ENCODE peak calls at places on chromosomes 2 and 18, in five cellular contexts. One of them, this sample, is unnamed. For H3K27me3, the result is how much of the 10 kb centered on the place peaks cover.

GRCh38 chr2:122843503-122843902 is 1088.1 kb downstream of the TSN start:
- DNase-seq in GM23248: no peak
- DNase-seq in Karpas-422: no peak
- DNase-seq in RWPE2: no peak
- DNase-seq in gastrocnemius medialis: no peak
- DNase-seq in this sample: no peak

GRCh38 chr2:175181877-175182308 is 383 bp upstream of the ATP5MC3 start:
- DNase-seq in GM23248: no peak
- DNase-seq in Karpas-422: no peak
- DNase-seq in RWPE2: no peak
- DNase-seq in gastrocnemius medialis: no peak
- DNase-seq in this sample: no peak

GRCh38 chr2:207484444-207485391 is 45.0 kb upstream of the CREB1 start:
- DNase-seq in GM23248: no peak
- DNase-seq in Karpas-422: peak
- DNase-seq in RWPE2: no peak
- DNase-seq in gastrocnemius medialis: no peak
- DNase-seq in this sample: no peak

GRCh38 chr2:217876253-217876570 is 126.6 kb downstream of the TNS1 start:
- DNase-seq in GM23248: no peak
- DNase-seq in Karpas-422: no peak
- DNase-seq in RWPE2: no peak
- DNase-seq in gastrocnemius medialis: no peak
- DNase-seq in this sample: no peak

GRCh38 chr2:107511970-107512789 is 314.5 kb upstream of the RGPD4 start:
- DNase-seq in GM23248: no peak
- DNase-seq in Karpas-422: no peak
- DNase-seq in RWPE2: no peak
- DNase-seq in gastrocnemius medialis: no peak
- DNase-seq in this sample: no peak

GRCh38 chr2:111246620-111247061 is 125.9 kb downstream of the BCL2L11 start:
- DNase-seq in GM23248: peak
- DNase-seq in Karpas-422: no peak
- DNase-seq in RWPE2: no peak
- DNase-seq in gastrocnemius medialis: no peak
- DNase-seq in this sample: no peak

GRCh38 chr2:241561811-241562210 is 3.3 kb downstream of the BOK start:
- DNase-seq in GM23248: peak
- DNase-seq in Karpas-422: no peak
- DNase-seq in RWPE2: no peak
- DNase-seq in gastrocnemius medialis: no peak
- DNase-seq in this sample: peak

GRCh38 chr18:76524900-76525698 is 30.1 kb upstream of the ZNF516 start:
- DNase-seq in GM23248: peak
- DNase-seq in Karpas-422: no peak
- DNase-seq in RWPE2: no peak
- DNase-seq in gastrocnemius medialis: no peak
- DNase-seq in this sample: peak

GRCh38 chr2:27977623-27978312 is 87.2 kb downstream of the BABAM2 start:
- DNase-seq in GM23248: peak
- DNase-seq in Karpas-422: no peak
- DNase-seq in RWPE2: peak
- DNase-seq in gastrocnemius medialis: peak
- DNase-seq in this sample: no peak

GRCh38 chr2:122875091-122875651 is 1119.7 kb downstream of the TSN start:
- DNase-seq in GM23248: no peak
- DNase-seq in Karpas-422: no peak
- DNase-seq in RWPE2: no peak
- DNase-seq in gastrocnemius medialis: no peak
- DNase-seq in this sample: peak

GRCh38 chr18:70683263-70683662 is 394.4 kb downstream of the SOCS6 start:
- DNase-seq in GM23248: no peak
- DNase-seq in Karpas-422: no peak
- DNase-seq in RWPE2: no peak
- DNase-seq in gastrocnemius medialis: no peak
- DNase-seq in this sample: no peak

GRCh38 chr2:163247151-163247872 is 408.7 kb upstream of the KCNH7 start:
- DNase-seq in GM23248: no peak
- DNase-seq in Karpas-422: no peak
- DNase-seq in RWPE2: no peak
- DNase-seq in gastrocnemius medialis: no peak
- DNase-seq in this sample: peak

GRCh38 chr2:163252199-163252598 is 413.6 kb upstream of the KCNH7 start:
- DNase-seq in GM23248: no peak
- DNase-seq in Karpas-422: no peak
- DNase-seq in RWPE2: no peak
- DNase-seq in gastrocnemius medialis: no peak
- DNase-seq in this sample: no peak

GRCh38 chr2:163246111-163246510 is 407.5 kb upstream of the KCNH7 start:
- DNase-seq in GM23248: no peak
- DNase-seq in Karpas-422: no peak
- DNase-seq in RWPE2: no peak
- DNase-seq in gastrocnemius medialis: no peak
- DNase-seq in this sample: peak

GRCh38 chr2:163248321-163249090 is 409.9 kb upstream of the KCNH7 start:
- DNase-seq in GM23248: no peak
- DNase-seq in Karpas-422: no peak
- DNase-seq in RWPE2: no peak
- DNase-seq in gastrocnemius medialis: no peak
- DNase-seq in this sample: peak
- H3K4me3 ChIP-seq in GM23248: no peak
- H3K4me3 ChIP-seq in Karpas-422: no peak
- H3K4me3 ChIP-seq in RWPE2: no peak
- H3K4me3 ChIP-seq in gastrocnemius medialis: no peak
- H3K4me3 ChIP-seq in this sample: no peak

GRCh38 chr2:10078704-10079191 is 1.5 kb downstream of the CYS1 start:
- DNase-seq in GM23248: no peak
- DNase-seq in Karpas-422: no peak
- DNase-seq in RWPE2: no peak
- DNase-seq in gastrocnemius medialis: no peak
- DNase-seq in this sample: no peak
- H3K27me3 ChIP-seq in GM23248: under half
- H3K27me3 ChIP-seq in Karpas-422: under half
- H3K27me3 ChIP-seq in RWPE2: under half
- H3K27me3 ChIP-seq in gastrocnemius medialis: half or more
- H3K27me3 ChIP-seq in this sample: under half

GRCh38 chr2:235027558-235028214 is 75.9 kb downstream of the SH3BP4 start:
- DNase-seq in GM23248: peak
- DNase-seq in Karpas-422: no peak
- DNase-seq in RWPE2: no peak
- DNase-seq in gastrocnemius medialis: no peak
- DNase-seq in this sample: no peak
- H3K4me3 ChIP-seq in GM23248: peak
- H3K4me3 ChIP-seq in Karpas-422: no peak
- H3K4me3 ChIP-seq in RWPE2: peak
- H3K4me3 ChIP-seq in gastrocnemius medialis: no peak
- H3K4me3 ChIP-seq in this sample: no peak

DNA sequence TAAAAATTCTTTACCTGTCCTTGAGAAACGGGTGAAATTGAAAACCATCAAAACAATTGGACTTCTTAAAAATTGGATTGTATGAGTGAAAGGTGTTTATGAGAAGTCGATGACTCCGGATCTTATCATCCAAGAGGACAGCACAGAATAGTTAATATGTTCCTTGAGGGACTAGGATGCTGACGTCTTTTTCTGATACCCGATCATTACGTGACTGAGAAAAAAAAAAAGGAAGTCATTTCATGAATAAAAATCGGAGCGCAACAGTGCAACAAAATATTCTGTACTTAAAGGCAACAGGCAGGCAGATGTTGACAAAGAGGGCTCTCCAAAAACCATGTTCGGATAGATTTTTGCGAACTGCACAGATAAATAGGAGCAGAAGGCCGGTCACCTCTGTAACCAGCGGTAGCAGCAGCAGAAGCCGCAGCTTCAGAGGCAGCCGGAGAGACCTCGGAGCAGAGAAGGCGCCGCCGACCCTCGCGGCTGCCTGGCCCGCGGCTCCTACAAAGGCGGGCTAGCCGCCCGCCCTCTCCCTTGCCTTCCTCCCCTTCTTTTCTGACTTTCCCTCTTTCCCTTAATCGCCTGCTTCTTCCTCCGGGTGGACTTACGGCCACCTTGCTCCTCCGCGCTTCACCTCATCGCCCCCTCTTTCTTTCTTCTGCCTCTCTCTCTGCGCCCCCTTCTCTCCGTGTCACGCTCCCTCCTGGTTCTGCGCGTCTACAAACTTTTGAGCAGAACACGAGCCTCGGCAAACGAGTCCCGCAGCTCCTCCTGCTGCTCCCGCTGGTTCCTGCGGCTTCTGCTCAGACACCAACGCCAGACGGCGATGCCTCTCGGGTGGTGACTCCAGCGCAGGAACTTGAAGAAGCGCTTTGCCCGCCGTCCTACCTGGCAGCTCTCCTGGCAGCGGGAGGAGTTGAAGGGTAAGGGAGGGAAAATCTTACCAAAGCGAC is at the start of gene ADCYAP1:
- DNase-seq in GM23248: peak
- DNase-seq in Karpas-422: no peak
- DNase-seq in RWPE2: no peak
- DNase-seq in gastrocnemius medialis: no peak
- DNase-seq in this sample: peak
- H3K27me3 ChIP-seq in GM23248: half or more
- H3K27me3 ChIP-seq in Karpas-422: under half
- H3K27me3 ChIP-seq in RWPE2: half or more
- H3K27me3 ChIP-seq in gastrocnemius medialis: half or more
- H3K27me3 ChIP-seq in this sample: half or more

GRCh38 chr18:25962176-25962575 is 128.2 kb downstream of the SS18 start:
- DNase-seq in GM23248: no peak
- DNase-seq in Karpas-422: no peak
- DNase-seq in RWPE2: no peak
- DNase-seq in gastrocnemius medialis: no peak
- DNase-seq in this sample: no peak
- H3K4me3 ChIP-seq in GM23248: no peak
- H3K4me3 ChIP-seq in Karpas-422: no peak
- H3K4me3 ChIP-seq in RWPE2: no peak
- H3K4me3 ChIP-seq in gastrocnemius medialis: no peak
- H3K4me3 ChIP-seq in this sample: no peak

DNA sequence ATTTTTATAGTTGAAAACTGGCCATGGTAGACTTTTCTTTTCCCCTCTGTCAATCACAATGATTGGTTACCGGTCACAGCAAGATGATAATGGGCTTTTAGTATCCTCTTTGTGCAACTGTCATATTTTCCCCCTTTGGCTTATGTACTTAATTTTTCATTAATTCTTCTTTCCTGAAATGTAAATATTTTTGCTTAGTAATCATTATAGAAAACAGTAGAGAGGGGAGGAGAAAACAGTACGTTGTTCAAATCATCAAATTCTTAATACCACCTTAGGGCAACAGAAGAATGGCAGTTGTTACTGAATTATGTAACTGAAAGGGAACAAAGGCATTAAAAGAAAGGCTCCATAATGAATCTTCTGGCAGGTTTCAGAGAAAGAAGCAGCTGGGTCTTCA is 699.0 kb downstream of the METTL4 start:
- DNase-seq in GM23248: no peak
- DNase-seq in Karpas-422: no peak
- DNase-seq in RWPE2: no peak
- DNase-seq in gastrocnemius medialis: no peak
- DNase-seq in this sample: no peak
- H3K27me3 ChIP-seq in GM23248: under half
- H3K27me3 ChIP-seq in Karpas-422: under half
- H3K27me3 ChIP-seq in RWPE2: under half
- H3K27me3 ChIP-seq in gastrocnemius medialis: under half
- H3K27me3 ChIP-seq in this sample: under half

GRCh38 chr2:43676322-43677050 is at the start of gene C1GALT1C1L:
- DNase-seq in GM23248: peak
- DNase-seq in Karpas-422: no peak
- DNase-seq in RWPE2: peak
- DNase-seq in gastrocnemius medialis: peak
- DNase-seq in this sample: no peak
- H3K4me3 ChIP-seq in GM23248: peak
- H3K4me3 ChIP-seq in Karpas-422: no peak
- H3K4me3 ChIP-seq in RWPE2: peak
- H3K4me3 ChIP-seq in gastrocnemius medialis: peak
- H3K4me3 ChIP-seq in this sample: no peak

This sample was measured in mesendoderm.